ENCODE peak calls at places on chromosome 2, in four cellular contexts. C is A549, Z is GM12878, U is HepG2. I is an unnamed sample.

GRCh38 chr2:2831656-2832055 is 500.6 kb upstream of the MYT1L start:
- DNase-seq in C (no peak), Z (no peak), U (no peak), I (no peak)

GRCh38 chr2:227862227-227862740 is 9.1 kb upstream of the DAW1 start:
- DNase-seq in C (peak; percentile 27), Z (no peak), U (peak; percentile 65), I (peak; percentile 50)

GRCh38 chr2:233841183-233841582 is 13.2 kb downstream of the HJURP start:
- DNase-seq in C (no peak), Z (no peak), U (no peak), I (no peak)

GRCh38 chr2:133130548-133131246 is 437.6 kb downstream of the NCKAP5 start:
- DNase-seq in C (no peak), Z (no peak), U (no peak), I (no peak)

GRCh38 chr2:28649481-28650260 is 102.0 kb upstream of the PPP1CB start:
- DNase-seq in C (no peak), Z (no peak), U (peak; percentile 36), I (no peak)

GRCh38 chr2:153476491-153477095 is 2.0 kb downstream of the RPRM start:
- DNase-seq in C (no peak), Z (no peak), U (no peak), I (no peak)

GRCh38 chr2:238925816-238926215 is 77.9 kb downstream of the TWIST2 start:
- DNase-seq in C (no peak), Z (no peak), U (no peak), I (no peak)

GRCh38 chr2:147204102-147204501 is 640.7 kb upstream of the ACVR2A start:
- DNase-seq in C (no peak), Z (no peak), U (no peak), I (no peak)

GRCh38 chr2:208939852-208940251 is 484.0 kb upstream of the MAP2 start:
- DNase-seq in C (no peak), Z (no peak), U (no peak), I (no peak)

GRCh38 chr2:12797815-12798214 is 81.1 kb downstream of the TRIB2 start:
- DNase-seq in C (no peak), Z (no peak), U (no peak), I (peak; percentile 3)

GRCh38 chr2:172311921-172312345 is 115.5 kb upstream of the ITGA6 start:
- DNase-seq in C (no peak), Z (no peak), U (no peak), I (no peak)

GRCh38 chr2:166632616-166633015 is 138.6 kb upstream of the SCN7A start:
- DNase-seq in C (no peak), Z (no peak), U (no peak), I (no peak)

GRCh38 chr2:64052468-64053241 is 33.4 kb upstream of the VPS54 start:
- DNase-seq in C (no peak), Z (no peak), U (no peak), I (no peak)

GRCh38 chr2:28399946-28400345 is 7.3 kb downstream of the FOSL2 start:
- DNase-seq in C (no peak), Z (no peak), U (no peak), I (no peak)

GRCh38 chr2:38262514-38262871 is 114.6 kb downstream of the ATL2 start:
- DNase-seq in C (no peak), Z (no peak), U (no peak), I (no peak)

GRCh38 chr2:226352941-226353558 is 446.6 kb downstream of the IRS1 start:
- DNase-seq in C (no peak), Z (no peak), U (no peak), I (no peak)

GRCh38 chr2:230881840-230882239 is 17.1 kb downstream of the ITM2C start:
- DNase-seq in C (no peak), Z (no peak), U (no peak), I (no peak)

GRCh38 chr2:102233132-102233884 is 46.5 kb downstream of the IL1RL2 start:
- DNase-seq in C (no peak), Z (no peak), U (no peak), I (no peak)

GRCh38 chr2:154375625-154376020 is 322.9 kb upstream of the KCNJ3 start:
- DNase-seq in C (peak; percentile 9), Z (no peak), U (peak; percentile 54), I (no peak)

GRCh38 chr2:70964596-70965386 is 13.6 kb upstream of the ANKRD53 start:
- DNase-seq in C (peak; percentile 80), Z (no peak), U (peak; percentile 22), I (peak; percentile 56)

GRCh38 chr2:23900927-23901322 is 26.0 kb downstream of the ATAD2B start:
- DNase-seq in C (no peak), Z (no peak), U (peak; percentile 22), I (peak; percentile 48)

GRCh38 chr2:235577404-235578330 is 83.8 kb downstream of the AGAP1 start:
- DNase-seq in C (no peak), Z (no peak), U (peak; percentile 85), I (no peak)

GRCh38 chr2:1627628-1628371 is 116.5 kb downstream of the PXDN start:
- DNase-seq in C (no peak), Z (no peak), U (no peak), I (no peak)

GRCh38 chr2:1744446-1745170 is at the start of gene PXDN:
- DNase-seq in C (no peak), Z (no peak), U (no peak), I (no peak)

GRCh38 chr2:74835831-74836674 is 2.1 kb downstream of the HK2 start:
- DNase-seq in C (peak; percentile 84), Z (no peak), U (peak; percentile 85), I (no peak)

GRCh38 chr2:191815010-191815409 is 31.9 kb downstream of the CAVIN2 start:
- DNase-seq in C (no peak), Z (no peak), U (no peak), I (no peak)

GRCh38 chr2:191806396-191806795 is 40.5 kb downstream of the CAVIN2 start:
- DNase-seq in C (no peak), Z (no peak), U (no peak), I (no peak)

DNA sequence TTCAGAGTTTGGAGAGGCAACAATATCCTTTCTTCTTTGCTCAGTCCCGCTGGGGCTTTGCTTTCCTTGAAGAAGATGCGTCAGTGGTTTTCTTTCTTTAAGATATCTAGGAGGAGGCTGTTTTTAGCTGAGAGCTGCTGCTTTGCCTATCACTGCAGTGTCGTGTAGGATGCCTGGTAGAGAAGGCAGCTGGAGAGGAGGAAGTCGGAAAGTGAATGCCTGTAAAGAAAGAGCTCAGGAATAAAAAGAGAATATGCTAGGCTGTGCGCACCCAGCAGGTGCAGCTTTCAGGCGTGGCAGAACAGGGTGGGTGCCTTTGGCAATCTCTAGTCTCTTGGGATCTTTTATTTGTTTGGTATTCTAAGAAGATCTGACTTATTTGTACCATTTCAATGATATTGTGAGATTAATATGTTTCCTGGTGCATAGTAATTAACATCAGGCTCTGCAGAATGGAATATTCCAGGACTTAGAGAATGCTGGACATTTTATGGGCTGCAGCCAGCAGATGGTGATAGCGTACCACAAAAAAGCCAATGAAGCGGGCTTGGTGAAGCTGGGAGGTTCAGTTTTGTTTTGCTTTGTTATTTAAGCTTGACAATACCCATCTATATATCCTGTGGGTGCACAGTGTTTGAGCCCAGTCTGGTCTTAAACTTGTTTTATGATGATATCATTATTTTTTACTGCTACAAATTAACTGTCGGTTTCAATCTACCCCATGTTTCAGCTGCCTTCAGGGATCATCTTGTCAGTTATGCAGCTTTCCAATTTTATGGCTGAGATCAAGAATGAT is 34.9 kb downstream of the CAVIN2 start:
- DNase-seq in C (peak; percentile 31), Z (no peak), U (peak; percentile 68), I (peak; percentile 31)
- TF ChIP-seq REST in C (no peak), Z (no peak), U (no peak), I (no peak)

GRCh38 chr2:58545300-58546280 is 304.5 kb upstream of the FANCL start:
- DNase-seq in C (no peak), Z (no peak), U (no peak), I (no peak)
- TF ChIP-seq REST in C (no peak), Z (no peak), U (no peak), I (peak; percentile 43)

DNA sequence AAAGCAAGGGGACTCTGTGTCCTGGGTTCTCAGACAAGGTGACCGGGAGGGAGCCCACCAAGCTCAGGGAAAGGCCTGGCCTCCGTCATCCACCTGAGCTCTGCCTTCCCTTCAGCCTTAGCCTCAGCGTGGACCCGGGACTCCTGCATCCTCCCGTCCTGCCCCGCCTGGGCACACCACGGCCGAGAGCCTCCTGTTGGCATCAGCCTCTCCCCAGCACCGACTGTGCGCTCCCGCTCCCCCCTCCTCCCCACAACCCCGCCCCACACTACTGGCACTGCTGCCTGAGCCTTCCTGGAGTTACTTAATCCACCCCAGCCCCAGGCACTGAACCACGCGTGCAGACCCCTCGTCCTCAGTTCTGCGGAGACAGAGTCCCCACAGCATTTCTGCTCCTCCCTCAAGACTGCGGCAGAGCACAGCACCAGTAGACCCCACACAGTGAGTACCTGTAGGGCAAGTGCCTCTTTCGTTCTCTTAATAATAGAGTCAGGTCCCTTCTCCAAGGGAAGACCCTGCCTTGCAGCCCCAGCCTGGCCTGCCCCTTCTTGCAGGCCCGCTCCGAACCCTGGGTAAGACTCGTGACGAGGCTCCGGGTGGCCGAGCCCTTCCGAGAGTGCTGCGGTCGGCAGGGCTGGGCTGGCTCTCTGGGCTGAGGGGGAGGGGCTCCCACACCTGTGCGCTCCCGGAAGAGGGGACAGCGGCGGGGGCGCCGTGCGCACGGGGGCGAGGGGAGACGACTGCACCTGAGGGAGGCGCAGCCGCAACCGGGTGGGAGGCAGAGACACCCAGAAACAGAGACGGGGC is at the start of gene AMER3:
- DNase-seq in C (no peak), Z (no peak), U (no peak), I (no peak)
- TF ChIP-seq REST in C (no peak), Z (no peak), U (no peak), I (no peak)

GRCh38 chr2:35185861-35186412 is 1169.6 kb upstream of the CRIM1 start:
- DNase-seq in C (no peak), Z (no peak), U (no peak), I (no peak)
- TF ChIP-seq REST in C (no peak), Z (no peak), U (no peak), I (no peak)

DNA sequence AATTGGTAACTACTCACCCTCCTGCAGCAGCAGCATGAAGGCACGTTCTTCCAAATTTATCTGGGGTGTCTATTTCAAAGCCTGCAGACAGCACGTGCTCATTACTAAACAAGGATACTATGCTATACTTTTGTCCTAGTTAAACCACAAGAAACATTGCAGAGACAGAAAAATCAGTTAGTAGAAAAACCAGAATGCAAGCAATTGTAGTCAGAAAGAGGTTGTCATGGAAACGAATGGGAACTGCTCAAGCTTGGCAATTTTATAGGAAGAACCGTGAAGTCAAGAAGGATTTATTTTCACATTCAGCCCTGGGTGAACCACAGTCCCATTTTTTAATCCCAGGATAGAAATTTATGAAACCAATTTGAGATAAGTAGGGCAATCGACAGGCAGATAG is 162.2 kb upstream of the PGAP1 start:
- DNase-seq in C (no peak), Z (no peak), U (no peak), I (no peak)
- TF ChIP-seq REST in C (no peak), Z (no peak), U (no peak), I (no peak)

GRCh38 chr2:45649855-45650806 is 1.3 kb upstream of the PRKCE start:
- DNase-seq in C (peak; percentile 74), Z (no peak), U (peak; percentile 64), I (no peak)

GRCh38 chr2:45649457-45649854 is 2.0 kb upstream of the PRKCE start:
- DNase-seq in C (no peak), Z (no peak), U (no peak), I (no peak)

GRCh38 chr2:45652090-45653050 is 895 bp downstream of the PRKCE start:
- DNase-seq in C (no peak), Z (no peak), U (no peak), I (peak; percentile 14)

GRCh38 chr2:45651415-45652089 is at the start of gene PRKCE:
- DNase-seq in C (peak; percentile 67), Z (no peak), U (no peak), I (peak; percentile 35)

GRCh38 chr2:45650851-45651414 is 542 bp upstream of the PRKCE start:
- DNase-seq in C (peak; percentile 72), Z (peak; percentile 76), U (peak; percentile 92), I (peak; percentile 86)
- TF ChIP-seq REST in C (no peak), Z (no peak), U (no peak), I (no peak)